ENCODE peak calls at places on chromosomes 11 and 22, in four cellular contexts. H, Z, I and L are unnamed samples.

GRCh38 chr11:63761173-63761572 is 7.4 kb downstream of the ZFTA start:
- DNase-seq in Z (no peak), H (peak; percentile 79), I (no peak), L (no peak)

GRCh38 chr11:81874627-81875026 is 859.0 kb downstream of the FAM181B start:
- DNase-seq in Z (no peak), H (peak; percentile 15), I (no peak), L (no peak)

GRCh38 chr22:30488121-30488520 is 16.3 kb upstream of the SEC14L3 start:
- DNase-seq in I (no peak), H (no peak), Z (no peak), L (no peak)

GRCh38 chr11:67056640-67057409 is at the start of gene RHOD:
- DNase-seq in H (peak; percentile 82), I (peak; percentile 54), Z (no peak), L (peak; percentile 54)

GRCh38 chr22:36417281-36417686 is 29.5 kb upstream of the MYH9 start:
- DNase-seq in I (no peak), H (no peak), Z (no peak), L (no peak)

GRCh38 chr11:35146074-35146521 is 7.1 kb downstream of the CD44 start:
- DNase-seq in H (no peak), I (no peak), Z (no peak), L (no peak)

GRCh38 chr11:67563354-67564114 is 20.1 kb upstream of the GSTP1 start:
- DNase-seq in H (no peak), Z (peak; percentile 95), I (peak; percentile 60), L (peak; percentile 50)

GRCh38 chr11:94315664-94316063 is 11.3 kb downstream of the IZUMO1R start:
- DNase-seq in H (no peak), I (no peak), Z (peak; percentile 2), L (no peak)

GRCh38 chr22:50672041-50672440 is 582 bp upstream of the SHANK3 start:
- DNase-seq in I (no peak), H (no peak), Z (no peak), L (no peak)

GRCh38 chr22:39254789-39255298 is 10.1 kb upstream of the PDGFB start:
- DNase-seq in Z (peak; percentile 48), H (no peak), I (no peak), L (no peak)

GRCh38 chr22:39254122-39254521 is 9.3 kb upstream of the PDGFB start:
- DNase-seq in H (no peak), I (peak; percentile 41), Z (no peak), L (no peak)

GRCh38 chr22:39251762-39252460 is 7.1 kb upstream of the PDGFB start:
- DNase-seq in I (no peak), H (no peak), Z (no peak), L (no peak)

GRCh38 chr22:39252461-39253391 is 7.9 kb upstream of the PDGFB start:
- DNase-seq in I (no peak), H (no peak), Z (no peak), L (no peak)

GRCh38 chr22:39253427-39254070 is 8.8 kb upstream of the PDGFB start:
- DNase-seq in Z (peak; percentile 72), I (peak; percentile 73), H (no peak), L (peak; percentile 67)
- H3K27ac ChIP-seq in Z (peak overlapping the region; percentile 3), I (no peak overlapping the region), H (no peak overlapping the region), L (peak overlapping the region; percentile 92)

GRCh38 chr11:12087075-12087775 is 23.2 kb upstream of the MICAL2 start:
- DNase-seq in I (no peak), H (no peak), Z (peak; percentile 66), L (no peak)

GRCh38 chr11:12088531-12088930 is 21.9 kb upstream of the MICAL2 start:
- DNase-seq in Z (no peak), I (no peak), H (no peak), L (no peak)

GRCh38 chr11:12085371-12086251 is 24.8 kb upstream of the MICAL2 start:
- DNase-seq in H (no peak), Z (no peak), I (no peak), L (no peak)

GRCh38 chr11:12088047-12088481 is 22.3 kb upstream of the MICAL2 start:
- DNase-seq in I (no peak), Z (peak; percentile 84), H (no peak), L (peak; percentile 68)

DNA sequence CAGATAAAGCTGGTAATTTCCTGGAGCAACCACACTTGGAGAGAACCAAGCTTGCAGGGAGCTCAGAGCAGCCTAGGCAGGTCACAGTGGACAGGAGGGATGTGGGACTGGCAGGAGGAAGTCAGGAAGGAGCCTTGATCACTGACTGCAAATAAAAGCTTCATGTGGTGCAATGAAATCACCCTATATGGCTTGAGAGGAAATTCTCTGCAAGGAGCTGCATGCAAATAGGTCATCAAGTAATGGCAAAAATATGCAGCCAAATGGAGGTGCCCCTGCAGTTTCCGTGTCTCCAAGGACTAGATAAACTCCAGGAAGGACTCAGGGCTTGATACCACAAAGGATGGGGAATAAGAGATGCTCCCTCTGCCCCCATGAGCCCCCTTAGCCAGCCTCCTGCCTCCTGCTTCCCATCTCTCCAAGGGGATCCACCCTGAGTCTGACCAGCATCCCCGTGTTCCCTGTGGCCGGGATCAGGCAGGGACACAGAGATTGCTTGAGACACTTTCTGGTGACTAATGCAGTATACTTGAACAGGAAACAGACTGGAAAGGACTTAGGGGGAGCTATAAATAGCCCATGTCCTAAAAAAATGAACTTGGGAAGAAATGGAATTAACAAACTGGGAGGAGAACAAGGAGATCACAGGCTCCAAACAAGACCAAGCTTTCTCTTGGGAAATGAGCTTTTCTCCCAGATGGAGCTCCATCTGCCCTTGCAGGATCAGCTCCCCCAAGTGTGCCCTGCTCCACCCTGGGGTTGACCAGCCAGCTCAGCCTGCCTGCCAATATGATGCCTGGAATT is 23.9 kb upstream of the MICAL2 start:
- DNase-seq in Z (peak; percentile 95), H (no peak), I (no peak), L (peak; percentile 70)
- H3K27ac ChIP-seq in Z (peak overlapping the region; percentile 99), H (no peak overlapping the region), I (peak overlapping the region; percentile 9), L (peak overlapping the region; percentile 90)

GRCh38 chr11:4607111-4607510 is 920 bp downstream of the TRIM68 start:
- DNase-seq in H (no peak), I (no peak), Z (no peak), L (no peak)

GRCh38 chr11:4607782-4608666 is at the start of gene TRIM68:
- DNase-seq in I (peak; percentile 96), H (peak; percentile 95), Z (peak; percentile 95), L (peak; percentile 98)

GRCh38 chr11:4611986-4612385 is 4.0 kb upstream of the TRIM68 start:
- DNase-seq in H (no peak), I (no peak), Z (no peak), L (no peak)

GRCh38 chr11:4606231-4607015 is 1.6 kb downstream of the TRIM68 start:
- DNase-seq in Z (no peak), H (no peak), I (no peak), L (no peak)

DNA sequence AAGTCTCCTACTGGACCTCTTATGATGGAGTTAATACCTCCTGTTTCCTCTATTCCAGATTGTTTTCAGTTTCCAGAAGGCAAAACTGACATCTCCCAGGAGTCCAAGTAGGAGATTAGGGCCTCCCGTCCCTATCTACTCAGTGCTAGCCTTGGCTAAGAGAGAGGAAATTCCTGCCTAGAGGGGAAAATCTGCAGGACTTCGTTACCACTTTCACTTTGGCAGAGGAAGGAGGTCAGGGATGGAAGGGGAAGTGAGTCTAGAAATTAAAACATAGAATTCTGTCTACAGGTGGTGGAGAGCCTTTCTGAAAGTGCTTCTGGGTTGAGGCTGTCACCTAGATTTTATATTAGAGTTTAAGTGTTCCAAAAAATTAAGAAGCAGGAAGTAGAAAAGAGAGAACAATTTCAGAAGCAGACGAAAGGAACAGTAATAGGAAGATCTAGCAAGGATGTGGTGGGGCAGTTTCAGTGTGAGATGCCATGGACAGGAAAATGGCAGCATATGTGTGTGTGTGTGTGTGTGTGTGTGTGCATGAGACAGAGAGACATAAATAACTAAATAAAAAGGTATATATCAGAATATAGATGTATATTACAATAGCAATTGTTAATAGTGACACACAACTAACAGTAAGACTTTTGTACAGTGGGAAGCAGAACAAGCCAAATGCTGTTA is 2.4 kb upstream of the TRIM68 start:
- DNase-seq in Z (no peak), I (no peak), H (no peak), L (no peak)
- H3K27ac ChIP-seq in Z (no peak overlapping the region), I (peak overlapping the region; percentile 14), H (no peak overlapping the region), L (peak overlapping the region; percentile 76)

GRCh38 chr22:22827187-22827948 is 60.2 kb upstream of the IGLL5 start:
- DNase-seq in Z (no peak), H (no peak), I (no peak), L (no peak)

GRCh38 chr22:22824340-22825212 is 63.0 kb upstream of the IGLL5 start:
- DNase-seq in I (no peak), Z (no peak), H (no peak), L (no peak)

GRCh38 chr22:22822106-22822505 is 65.5 kb upstream of the IGLL5 start:
- DNase-seq in H (no peak), Z (no peak), I (no peak), L (no peak)

GRCh38 chr22:22823126-22823804 is 64.4 kb upstream of the IGLL5 start:
- DNase-seq in H (no peak), I (no peak), Z (no peak), L (no peak)

DNA sequence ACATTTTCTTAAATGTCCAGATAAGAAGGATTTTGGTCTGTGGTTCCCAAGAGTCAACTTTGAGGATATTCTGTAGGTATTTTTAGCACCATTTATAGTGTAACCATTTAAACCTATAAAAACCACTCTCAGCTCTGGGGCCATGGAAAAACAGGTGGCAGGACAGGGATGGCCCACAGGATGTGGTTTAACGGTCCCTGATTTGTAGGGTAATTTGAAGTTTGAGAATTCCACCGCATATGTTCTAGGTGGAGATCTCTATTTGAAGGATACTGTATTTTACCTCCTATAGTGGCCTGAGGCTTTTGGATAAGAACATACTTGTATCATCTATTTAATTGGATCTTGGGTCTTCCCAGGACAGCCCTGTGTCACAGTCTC is 62.4 kb upstream of the IGLL5 start:
- DNase-seq in Z (no peak), I (no peak), H (no peak), L (no peak)
- H3K27ac ChIP-seq in Z (no peak overlapping the region), I (no peak overlapping the region), H (no peak overlapping the region), L (no peak overlapping the region)

GRCh38 chr22:16956290-16956689 is 51.7 kb downstream of the GAB4 start:
- DNase-seq in Z (no peak), H (no peak), I (no peak), L (no peak)
- H3K27ac ChIP-seq in Z (no peak overlapping the region), H (no peak overlapping the region), I (no peak overlapping the region), L (no peak overlapping the region)

GRCh38 chr11:20027546-20028014 is 132.7 kb downstream of the DBX1 start:
- DNase-seq in I (no peak), H (no peak), Z (no peak), L (no peak)
- H3K27ac ChIP-seq in I (no peak overlapping the region), H (peak overlapping the region; percentile 26), Z (no peak overlapping the region), L (no peak overlapping the region)